ENCODE peak calls at places on chromosomes 4 and X, in ten cellular contexts. B is germinal center; F is endothelial cell of umbilical vein; D is SK-N-DZ; P is activated CD4-positive, alpha-beta T cell treated with anti-CD3 and anti-CD28 coated beads, Interleukin-2, amount 50 U/mL, for 1 hour; U is renal cortical epithelial cell; X is hepatic stellate cell; R is Peyer's patch; Y is omental fat pad; O is amygdala. A is an unnamed sample.

GRCh38 chrX:115598556-115598955 is 37.6 kb downstream of the PLS3 start:
- DNase-seq in P (no peak), F (no peak), D (no peak), X (no peak), Y (no peak), U (no peak), B (no peak), O (no peak), R (no peak), A (no peak)

GRCh38 chrX:18707442-18708049 is at the start of gene PPEF1:
- DNase-seq in P (no peak), Y (no peak), R (no peak), X (no peak), F (no peak), U (no peak), B (no peak), O (no peak), D (peak), A (no peak)

GRCh38 chr4:87521757-87522374 is 7.3 kb downstream of the SPARCL1 start:
- DNase-seq in F (no peak), X (no peak), R (no peak), B (no peak), U (peak), Y (no peak), D (no peak), P (no peak), O (no peak), A (no peak)

GRCh38 chrX:41475166-41475565 is 28.0 kb downstream of the NYX start:
- DNase-seq in U (no peak), Y (no peak), P (no peak), F (no peak), R (no peak), X (no peak), B (no peak), O (no peak), D (no peak), A (no peak)

GRCh38 chr4:53116959-53117358 is 248.9 kb downstream of the SCFD2 start:
- DNase-seq in Y (no peak), U (peak), R (no peak), X (no peak), O (no peak), B (no peak), D (no peak), P (no peak), F (no peak), A (no peak)

GRCh38 chr4:48122756-48123155 is 11.3 kb downstream of the TXK start:
- DNase-seq in D (no peak), X (no peak), B (no peak), O (no peak), Y (no peak), U (no peak), P (no peak), R (no peak), F (no peak), A (no peak)

GRCh38 chr4:35541146-35541887 is 703.0 kb downstream of the ARAP2 start:
- DNase-seq in F (no peak), B (no peak), D (no peak), O (no peak), R (peak), U (no peak), P (no peak), X (no peak), Y (no peak), A (no peak)

GRCh38 chrX:18961686-18962085 is 22.2 kb downstream of the PHKA2 start:
- DNase-seq in Y (no peak), U (no peak), D (no peak), F (peak), B (no peak), P (no peak), O (no peak), X (no peak), R (no peak), A (no peak)

GRCh38 chrX:45083314-45083713 is 117.4 kb downstream of the DIPK2B start:
- DNase-seq in P (no peak), Y (no peak), F (peak), U (no peak), R (no peak), X (no peak), B (no peak), O (no peak), D (no peak), A (no peak)

GRCh38 chr4:15729910-15730533 is 27.2 kb downstream of the BST1 start:
- DNase-seq in D (peak), R (no peak), O (peak), B (peak), P (no peak), F (peak), Y (no peak), U (peak), X (peak), A (peak)

GRCh38 chr4:100986360-100986868 is 360.9 kb downstream of the PPP3CA start:
- DNase-seq in R (no peak), X (no peak), F (no peak), U (peak), P (no peak), Y (no peak), O (no peak), D (no peak), B (no peak), A (no peak)

GRCh38 chr4:146054676-146055075 is 116.1 kb upstream of the ZNF827 start:
- DNase-seq in F (no peak), D (no peak), U (no peak), R (no peak), O (no peak), P (no peak), Y (no peak), X (no peak), B (no peak), A (no peak)